ENCODE peak calls at places on chromosomes 6 and 20, in four cellular contexts. One of them, this sample, is unnamed.
A peak's percentile ranks its signal among the peaks of the same experiment; 100 is the strongest.

GRCh38 chr20:49608752-49609670 is 41.1 kb upstream of the PTGIS start:
- DNase-seq in testis: peak; percentile 75
- DNase-seq in fibroblast of lung: peak; percentile 29
- DNase-seq in K562: peak; percentile 76
- DNase-seq in this sample: no peak

GRCh38 chr20:40959325-40960092 is 69.1 kb upstream of the TOP1 start:
- DNase-seq in fibroblast of lung: no peak
- DNase-seq in testis: no peak
- DNase-seq in K562: no peak
- DNase-seq in this sample: no peak

GRCh38 chr20:15889073-15889923 is 684.0 kb downstream of the KIF16B start:
- DNase-seq in K562: no peak
- DNase-seq in fibroblast of lung: no peak
- DNase-seq in testis: peak; percentile 36
- DNase-seq in this sample: no peak

GRCh38 chr6:170146640-170147039 is 144.2 kb downstream of the DLL1 start:
- DNase-seq in K562: no peak
- DNase-seq in fibroblast of lung: no peak
- DNase-seq in testis: no peak
- DNase-seq in this sample: no peak

GRCh38 chr6:137471951-137472350 is 22.2 kb downstream of the OLIG3 start:
- DNase-seq in testis: no peak
- DNase-seq in K562: no peak
- DNase-seq in fibroblast of lung: no peak
- DNase-seq in this sample: no peak

GRCh38 chr20:14189794-14190402 is 147.5 kb downstream of the FLRT3 start:
- DNase-seq in K562: no peak
- DNase-seq in testis: no peak
- DNase-seq in fibroblast of lung: peak; percentile 45
- DNase-seq in this sample: no peak

GRCh38 chr6:7445076-7445475 is 55.5 kb downstream of the RIOK1 start:
- DNase-seq in fibroblast of lung: peak; percentile 34
- DNase-seq in K562: no peak
- DNase-seq in testis: no peak
- DNase-seq in this sample: no peak

GRCh38 chr6:90021701-90022100 is 127.4 kb downstream of the GJA10 start:
- DNase-seq in fibroblast of lung: no peak
- DNase-seq in testis: no peak
- DNase-seq in K562: no peak
- DNase-seq in this sample: no peak

GRCh38 chr20:58033026-58033536 is 195.4 kb downstream of the ANKRD60 start:
- DNase-seq in K562: no peak
- DNase-seq in testis: no peak
- DNase-seq in fibroblast of lung: no peak
- DNase-seq in this sample: no peak

GRCh38 chr6:7246401-7247178 is 66.4 kb downstream of the SSR1 start:
- DNase-seq in K562: no peak
- DNase-seq in testis: peak; percentile 52
- DNase-seq in fibroblast of lung: no peak
- DNase-seq in this sample: no peak

GRCh38 chr20:43492101-43492500 is 15.4 kb upstream of the L3MBTL1 start:
- DNase-seq in K562: no peak
- DNase-seq in fibroblast of lung: peak; percentile 28
- DNase-seq in testis: no peak
- DNase-seq in this sample: no peak

GRCh38 chr6:142946924-142947701 is 2.1 kb upstream of the HIVEP2 start:
- DNase-seq in K562: peak; percentile 59
- DNase-seq in fibroblast of lung: peak; percentile 78
- DNase-seq in testis: peak; percentile 84
- DNase-seq in this sample: peak; percentile 32

GRCh38 chr20:3612795-3613560 is 50.2 kb downstream of the GFRA4 start:
- DNase-seq in K562: no peak
- DNase-seq in fibroblast of lung: no peak
- DNase-seq in testis: no peak
- DNase-seq in this sample: no peak

GRCh38 chr6:63188828-63189227 is 22.4 kb upstream of the FKBP1C start:
- DNase-seq in testis: no peak
- DNase-seq in fibroblast of lung: no peak
- DNase-seq in K562: no peak
- DNase-seq in this sample: no peak

GRCh38 chr6:22590423-22590822 is 21.1 kb downstream of the HDGFL1 start:
- DNase-seq in K562: no peak
- DNase-seq in fibroblast of lung: no peak
- DNase-seq in testis: no peak
- DNase-seq in this sample: no peak

GRCh38 chr6:149889321-149889720 is 8.6 kb downstream of the RAET1E start:
- DNase-seq in testis: no peak
- DNase-seq in fibroblast of lung: peak; percentile 27
- DNase-seq in K562: no peak
- DNase-seq in this sample: no peak

GRCh38 chr6:135583256-135583758 is 85.8 kb upstream of the AHI1 start:
- DNase-seq in fibroblast of lung: peak; percentile 77
- DNase-seq in K562: no peak
- DNase-seq in testis: no peak
- DNase-seq in this sample: no peak

GRCh38 chr6:169097336-169098052 is 156.2 kb downstream of the THBS2 start:
- DNase-seq in K562: no peak
- DNase-seq in fibroblast of lung: peak; percentile 100
- DNase-seq in testis: no peak
- DNase-seq in this sample: no peak

GRCh38 chr20:22385602-22386299 is 198.6 kb downstream of the FOXA2 start:
- DNase-seq in K562: peak; percentile 55
- DNase-seq in testis: no peak
- DNase-seq in fibroblast of lung: no peak
- DNase-seq in this sample: no peak

GRCh38 chr6:81996414-81996813 is 243.9 kb upstream of the TENT5A start:
- DNase-seq in fibroblast of lung: peak; percentile 94
- DNase-seq in K562: no peak
- DNase-seq in testis: no peak
- DNase-seq in this sample: no peak

GRCh38 chr6:125245523-125246264 is 56.1 kb downstream of the HDDC2 start:
- DNase-seq in K562: peak; percentile 50
- DNase-seq in testis: no peak
- DNase-seq in fibroblast of lung: no peak
- DNase-seq in this sample: no peak

GRCh38 chr6:62652692-62653328 is 366.8 kb upstream of the KHDRBS2 start:
- DNase-seq in testis: no peak
- DNase-seq in fibroblast of lung: peak; percentile 16
- DNase-seq in K562: no peak
- DNase-seq in this sample: no peak

GRCh38 chr6:138765896-138766487 is 7.6 kb upstream of the CCDC28A start:
- DNase-seq in K562: peak; percentile 47
- DNase-seq in testis: no peak
- DNase-seq in fibroblast of lung: peak; percentile 25
- DNase-seq in this sample: no peak

GRCh38 chr6:46505693-46506512 is 14.7 kb upstream of the RCAN2 start:
- DNase-seq in testis: no peak
- DNase-seq in fibroblast of lung: no peak
- DNase-seq in K562: no peak
- DNase-seq in this sample: no peak
- H3K4me1 ChIP-seq in testis: peaks cover under 1% of the 10 kb centered on the region
- H3K4me1 ChIP-seq in fibroblast of lung: no peaks in the 10 kb centered on the region
- H3K4me1 ChIP-seq in K562: no peaks in the 10 kb centered on the region
- H3K4me1 ChIP-seq in this sample: peaks cover 95% of the 10 kb centered on the region

GRCh38 chr6:122792796-122793195 is 3.7 kb downstream of the SMPDL3A start:
- DNase-seq in testis: no peak
- DNase-seq in K562: no peak
- DNase-seq in fibroblast of lung: no peak
- DNase-seq in this sample: no peak
- H3K4me1 ChIP-seq in testis: peaks cover 6% of the 10 kb centered on the region
- H3K4me1 ChIP-seq in K562: peaks cover 6% of the 10 kb centered on the region
- H3K4me1 ChIP-seq in fibroblast of lung: peaks cover 11% of the 10 kb centered on the region
- H3K4me1 ChIP-seq in this sample: no peaks in the 10 kb centered on the region

DNA sequence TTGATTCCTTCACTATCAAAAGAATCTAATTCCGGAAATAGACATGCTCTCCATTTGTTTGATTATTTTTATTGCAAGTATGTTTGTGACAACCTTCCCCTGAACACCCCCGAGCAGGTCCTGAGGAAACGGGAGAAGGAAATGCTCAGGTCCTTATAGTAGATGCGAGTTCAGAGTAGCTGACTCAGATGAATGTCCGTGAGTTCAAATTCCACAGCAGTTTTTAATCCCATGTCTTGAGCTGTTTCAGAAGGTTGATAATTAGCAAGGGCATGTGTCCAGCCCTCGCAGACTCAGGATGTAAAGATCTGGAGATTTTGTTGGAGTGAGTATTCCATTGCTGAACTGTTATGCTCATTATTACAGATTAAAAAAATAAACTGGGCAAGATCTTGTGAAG is 169.3 kb downstream of the BCAS1 start:
- DNase-seq in testis: no peak
- DNase-seq in fibroblast of lung: peak; percentile 91
- DNase-seq in K562: no peak
- DNase-seq in this sample: no peak
- H3K4me1 ChIP-seq in testis: no peaks in the 10 kb centered on the region
- H3K4me1 ChIP-seq in fibroblast of lung: peaks cover 19% of the 10 kb centered on the region
- H3K4me1 ChIP-seq in K562: peaks cover 33% of the 10 kb centered on the region
- H3K4me1 ChIP-seq in this sample: peaks cover 18% of the 10 kb centered on the region

GRCh38 chr6:34601706-34602105 is 45.6 kb upstream of the SPDEF start:
- DNase-seq in testis: peak; percentile 83
- DNase-seq in K562: no peak
- DNase-seq in fibroblast of lung: no peak
- DNase-seq in this sample: no peak

GRCh38 chr6:34600796-34601195 is 44.7 kb upstream of the SPDEF start:
- DNase-seq in testis: no peak
- DNase-seq in K562: no peak
- DNase-seq in fibroblast of lung: no peak
- DNase-seq in this sample: no peak

GRCh38 chr6:34600101-34600500 is 44.0 kb upstream of the SPDEF start:
- DNase-seq in testis: peak; percentile 82
- DNase-seq in K562: no peak
- DNase-seq in fibroblast of lung: no peak
- DNase-seq in this sample: no peak

GRCh38 chr6:34598725-34599124 is 42.6 kb upstream of the SPDEF start:
- DNase-seq in fibroblast of lung: no peak
- DNase-seq in testis: peak; percentile 74
- DNase-seq in K562: no peak
- DNase-seq in this sample: no peak

DNA sequence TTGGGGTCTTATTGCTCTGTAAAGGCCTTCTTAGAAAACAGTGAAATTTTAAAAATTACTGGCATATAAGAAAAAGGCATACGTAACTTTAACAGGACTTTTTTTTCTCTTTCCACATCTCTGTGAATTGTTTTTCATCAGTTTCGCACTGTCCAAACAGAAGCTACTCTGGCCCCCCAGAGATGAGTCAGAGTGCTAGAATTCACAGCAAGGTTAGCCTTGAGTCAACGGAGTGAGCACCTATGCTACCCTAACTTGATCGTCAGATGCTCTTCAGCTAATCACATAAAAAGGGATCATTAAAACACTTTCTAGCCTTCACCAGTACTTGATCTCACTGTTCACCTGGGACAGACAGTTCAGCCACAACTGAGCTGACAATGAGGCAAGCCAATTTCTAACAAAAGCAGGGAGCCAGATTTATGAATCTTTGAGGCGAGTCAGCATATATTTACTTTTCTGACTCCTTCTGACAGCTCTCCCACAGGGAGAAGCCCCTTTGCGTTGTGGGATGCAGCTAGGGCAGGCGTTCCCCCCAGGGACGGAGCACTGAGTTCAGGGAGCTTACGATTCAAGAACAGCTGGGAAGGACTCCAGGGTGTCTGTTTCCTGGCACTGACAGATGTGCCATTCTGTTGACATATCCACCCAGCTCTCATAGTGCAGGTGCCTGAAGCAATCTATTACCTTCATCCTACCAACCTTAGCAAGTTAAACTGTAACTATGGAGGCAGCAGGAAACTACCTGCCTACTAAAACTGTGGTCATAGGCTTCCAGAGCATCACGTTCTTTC is 46.4 kb upstream of the SPDEF start:
- DNase-seq in fibroblast of lung: peak; percentile 42
- DNase-seq in K562: no peak
- DNase-seq in testis: no peak
- DNase-seq in this sample: no peak
- H3K4me1 ChIP-seq in fibroblast of lung: no peaks in the 10 kb centered on the region
- H3K4me1 ChIP-seq in K562: peaks cover 8% of the 10 kb centered on the region
- H3K4me1 ChIP-seq in testis: peaks cover 54% of the 10 kb centered on the region
- H3K4me1 ChIP-seq in this sample: peaks cover 16% of the 10 kb centered on the region

DNA sequence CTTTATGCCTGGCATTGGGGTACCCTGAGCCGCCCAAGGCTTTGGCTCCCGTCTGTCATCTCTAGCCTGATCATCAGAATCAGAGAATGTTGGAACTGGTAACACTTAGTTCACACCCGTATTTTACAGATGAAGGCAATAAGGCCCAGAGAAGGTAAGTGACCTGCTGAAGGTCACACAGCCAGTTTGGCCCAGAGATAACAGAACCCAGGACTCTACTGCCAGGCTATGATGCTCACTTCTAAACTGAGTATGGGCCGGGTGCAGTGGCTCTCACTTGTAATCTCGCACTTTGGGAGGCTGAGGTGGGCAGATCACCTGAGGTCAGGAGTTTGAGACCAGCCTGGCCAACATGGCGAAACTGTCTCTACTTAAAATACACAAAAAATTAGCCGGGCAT is 1.8 kb upstream of the TGM6 start:
- DNase-seq in testis: no peak
- DNase-seq in K562: no peak
- DNase-seq in fibroblast of lung: no peak
- DNase-seq in this sample: no peak
- H3K4me1 ChIP-seq in testis: no peaks in the 10 kb centered on the region
- H3K4me1 ChIP-seq in K562: no peaks in the 10 kb centered on the region
- H3K4me1 ChIP-seq in fibroblast of lung: no peaks in the 10 kb centered on the region
- H3K4me1 ChIP-seq in this sample: no peaks in the 10 kb centered on the region

GRCh38 chr6:133956413-133957049 is 3.5 kb downstream of the TBPL1 start:
- DNase-seq in fibroblast of lung: no peak
- DNase-seq in K562: no peak
- DNase-seq in testis: no peak
- DNase-seq in this sample: no peak
- H3K4me1 ChIP-seq in fibroblast of lung: peaks cover 7% of the 10 kb centered on the region
- H3K4me1 ChIP-seq in K562: peaks cover 36% of the 10 kb centered on the region
- H3K4me1 ChIP-seq in testis: peaks cover 18% of the 10 kb centered on the region
- H3K4me1 ChIP-seq in this sample: peaks cover 37% of the 10 kb centered on the region

GRCh38 chr6:112298021-112298745 is 43.8 kb upstream of the LAMA4 start:
- DNase-seq in fibroblast of lung: peak; percentile 92
- DNase-seq in testis: no peak
- DNase-seq in K562: no peak
- DNase-seq in this sample: no peak
- H3K4me1 ChIP-seq in fibroblast of lung: peaks cover 23% of the 10 kb centered on the region
- H3K4me1 ChIP-seq in testis: no peaks in the 10 kb centered on the region
- H3K4me1 ChIP-seq in K562: no peaks in the 10 kb centered on the region
- H3K4me1 ChIP-seq in this sample: peaks cover 14% of the 10 kb centered on the region

GRCh38 chr20:17964073-17964472 is 4.5 kb downstream of the SNX5 start:
- DNase-seq in testis: no peak
- DNase-seq in K562: no peak
- DNase-seq in fibroblast of lung: no peak
- DNase-seq in this sample: no peak

GRCh38 chr20:17963114-17963897 is 5.3 kb downstream of the SNX5 start:
- DNase-seq in K562: no peak
- DNase-seq in testis: no peak
- DNase-seq in fibroblast of lung: no peak
- DNase-seq in this sample: no peak

GRCh38 chr20:17959257-17959627 is 9.4 kb downstream of the SNX5 start:
- DNase-seq in K562: no peak
- DNase-seq in fibroblast of lung: no peak
- DNase-seq in testis: no peak
- DNase-seq in this sample: no peak

GRCh38 chr20:17960927-17961599 is 7.5 kb downstream of the SNX5 start:
- DNase-seq in testis: peak; percentile 35
- DNase-seq in fibroblast of lung: peak; percentile 67
- DNase-seq in K562: no peak
- DNase-seq in this sample: no peak

GRCh38 chr20:17961600-17961965 is 7.0 kb downstream of the SNX5 start:
- DNase-seq in K562: no peak
- DNase-seq in fibroblast of lung: no peak
- DNase-seq in testis: no peak
- DNase-seq in this sample: no peak
- H3K4me1 ChIP-seq in K562: peaks cover 65% of the 10 kb centered on the region
- H3K4me1 ChIP-seq in fibroblast of lung: peaks cover 29% of the 10 kb centered on the region
- H3K4me1 ChIP-seq in testis: peaks cover 54% of the 10 kb centered on the region
- H3K4me1 ChIP-seq in this sample: peaks cover 33% of the 10 kb centered on the region

This sample was measured in thoracic aorta.